ENCODE peak calls at places on chromosomes 6 and 20, in four cellular contexts. H is HepG2, W is GM12878, D is K562. U is an unnamed sample.

GRCh38 chr6:38156818-38157565 is 337.5 kb downstream of the ZFAND3 start:
- DNase-seq in H (no peak), W (no peak), D (no peak), U (no peak)

GRCh38 chr6:166454692-166455515 is 72.2 kb upstream of the MPC1 start:
- DNase-seq in H (no peak), W (no peak), D (no peak), U (no peak)

GRCh38 chr6:110543106-110543505 is 66.7 kb upstream of the SLC22A16 start:
- DNase-seq in H (no peak), W (no peak), D (no peak), U (no peak)

GRCh38 chr6:158569036-158569435 is 9.1 kb downstream of the TMEM181 start:
- DNase-seq in H (no peak), W (no peak), D (no peak), U (no peak)

GRCh38 chr6:54255881-54256280 is 52.4 kb upstream of the TINAG start:
- DNase-seq in H (no peak), W (no peak), D (no peak), U (no peak)

GRCh38 chr6:158654498-158654897 is 4.6 kb downstream of the SYTL3 start:
- DNase-seq in H (peak; percentile 41), W (no peak), D (no peak), U (no peak)

GRCh38 chr20:46683939-46684750 is 5.1 kb downstream of the TP53RK start:
- DNase-seq in H (no peak), W (no peak), D (peak; percentile 77), U (peak; percentile 59)

GRCh38 chr6:99612551-99613397 is 6.1 kb downstream of the PRDM13 start:
- DNase-seq in H (no peak), W (no peak), D (no peak), U (no peak)

GRCh38 chr20:25532971-25533391 is 52.4 kb downstream of the NINL start:
- DNase-seq in H (no peak), W (no peak), D (no peak), U (no peak)

GRCh38 chr20:13661070-13661687 is 22.4 kb upstream of the TASP1 start:
- DNase-seq in H (no peak), W (no peak), D (no peak), U (no peak)

GRCh38 chr20:59972037-59972801 is 14.0 kb downstream of the CDH26 start:
- DNase-seq in H (no peak), W (no peak), D (no peak), U (no peak)

GRCh38 chr6:30591008-30591407 is 19.8 kb downstream of the ABCF1 start:
- DNase-seq in H (no peak), W (no peak), D (no peak), U (no peak)

GRCh38 chr20:51195419-51195901 is 172.6 kb upstream of the KCNG1 start:
- DNase-seq in H (no peak), W (no peak), D (no peak), U (no peak)

GRCh38 chr6:157716553-157716952 is 106.5 kb upstream of the SNX9 start:
- DNase-seq in H (no peak), W (no peak), D (no peak), U (no peak)

GRCh38 chr6:34813028-34813742 is 21.3 kb downstream of the BLTP3A start:
- DNase-seq in H (no peak), W (no peak), D (no peak), U (no peak)

GRCh38 chr20:2757001-2757400 is 43.4 kb downstream of the CPXM1 start:
- DNase-seq in H (no peak), W (no peak), D (no peak), U (no peak)

GRCh38 chr20:59413326-59413865 is 113.0 kb downstream of the EDN3 start:
- DNase-seq in H (no peak), W (no peak), D (no peak), U (no peak)

GRCh38 chr6:47862731-47863130 is 80.9 kb downstream of the OPN5 start:
- DNase-seq in H (no peak), W (no peak), D (no peak), U (no peak)

GRCh38 chr6:166105341-166106075 is 62.1 kb downstream of the TBXT start:
- DNase-seq in H (no peak), W (no peak), D (no peak), U (no peak)

GRCh38 chr20:32365560-32365959 is 7.4 kb downstream of the ASXL1 start:
- DNase-seq in H (no peak), W (no peak), D (no peak), U (no peak)

GRCh38 chr6:113654396-113654795 is 202.7 kb upstream of the MARCKS start:
- DNase-seq in H (no peak), W (no peak), D (no peak), U (no peak)

GRCh38 chr6:126553856-126554255 is 213.9 kb downstream of the CENPW start:
- DNase-seq in H (no peak), W (no peak), D (no peak), U (no peak)

GRCh38 chr6:156953478-156954146 is 176.4 kb downstream of the ARID1B start:
- DNase-seq in H (peak; percentile 95), W (no peak), D (peak; percentile 43), U (peak; percentile 85)

GRCh38 chr20:24991897-24992419 is 593 bp downstream of the APMAP start:
- DNase-seq in H (no peak), W (no peak), D (peak; percentile 18), U (peak; percentile 49)

GRCh38 chr20:48930035-48930434 is 8.5 kb downstream of the ARFGEF2 start:
- DNase-seq in H (no peak), W (no peak), D (no peak), U (no peak)

GRCh38 chr6:29552512-29553051 is 7.0 kb downstream of the UBD start:
- DNase-seq in H (no peak), W (peak; percentile 56), D (no peak), U (peak; percentile 47)

GRCh38 chr20:48827880-48828733 is at the start of gene PREX1:
- DNase-seq in H (no peak), W (no peak), D (peak; percentile 98), U (peak; percentile 89)

GRCh38 chr6:23690650-23691049 is 435.4 kb upstream of the NRSN1 start:
- DNase-seq in H (no peak), W (no peak), D (no peak), U (no peak)

GRCh38 chr6:135383297-135383696 is 114.2 kb downstream of the AHI1 start:
- DNase-seq in H (no peak), W (no peak), D (no peak), U (no peak)
- TF ChIP-seq SP1 in H (no peak), W (no peak), D (no peak), U (no peak)

GRCh38 chr6:128327890-128328289 is 192.5 kb downstream of the PTPRK start:
- DNase-seq in H (peak; percentile 37), W (no peak), D (no peak), U (no peak)
- TF ChIP-seq TARDBP in H (no peak), W (no peak), D (no peak), U (no peak)

GRCh38 chr20:539236-539635 is 4.4 kb downstream of the CSNK2A1 start:
- DNase-seq in H (no peak), W (no peak), D (no peak), U (no peak)

GRCh38 chr20:540391-541201 is 3.0 kb downstream of the CSNK2A1 start:
- DNase-seq in H (peak; percentile 52), W (no peak), D (no peak), U (no peak)

GRCh38 chr20:542777-543368 is 717 bp downstream of the CSNK2A1 start:
- DNase-seq in H (no peak), W (no peak), D (no peak), U (peak; percentile 31)

GRCh38 chr20:537983-538382 is 5.6 kb downstream of the CSNK2A1 start:
- DNase-seq in H (no peak), W (no peak), D (no peak), U (no peak)

GRCh38 chr20:539848-540247 is 3.7 kb downstream of the CSNK2A1 start:
- DNase-seq in H (peak; percentile 51), W (no peak), D (peak; percentile 21), U (no peak)
- TF ChIP-seq SP1 in H (no peak), W (no peak), D (no peak), U (no peak)

GRCh38 chr6:18503588-18504231 is 116.6 kb downstream of the RNF144B start:
- DNase-seq in H (peak; percentile 80), W (peak; percentile 35), D (peak; percentile 39), U (peak; percentile 66)
- TF ChIP-seq TARDBP in H (no peak), W (no peak), D (no peak), U (no peak)

GRCh38 chr6:5457983-5458683 is 196.8 kb downstream of the FARS2 start:
- DNase-seq in H (no peak), W (no peak), D (no peak), U (no peak)
- TF ChIP-seq SP1 in H (no peak), W (no peak), D (no peak), U (no peak)

GRCh38 chr6:56891754-56892153 is 63.2 kb upstream of the BEND6 start:
- DNase-seq in H (no peak), W (no peak), D (no peak), U (no peak)

GRCh38 chr6:56890066-56890465 is 64.8 kb upstream of the BEND6 start:
- DNase-seq in H (no peak), W (no peak), D (no peak), U (no peak)

GRCh38 chr6:56888687-56889086 is 66.2 kb upstream of the BEND6 start:
- DNase-seq in H (no peak), W (no peak), D (no peak), U (no peak)

GRCh38 chr6:56889492-56889891 is 65.4 kb upstream of the BEND6 start:
- DNase-seq in H (no peak), W (no peak), D (no peak), U (no peak)

GRCh38 chr6:56890683-56891429 is 64.1 kb upstream of the BEND6 start:
- DNase-seq in H (no peak), W (peak; percentile 92), D (peak; percentile 41), U (no peak)
- TF ChIP-seq TARDBP in H (no peak), W (no peak), D (no peak), U (no peak)